ENCODE peak calls at places on chromosomes 11 and 22, in five cellular contexts. One of them, this sample, is unnamed.

GRCh38 chr11:122659676-122660571 is 4.4 kb downstream of the UBASH3B start:
- DNase-seq in BJ: no peak
- DNase-seq in K562: no peak
- DNase-seq in heart right ventricle: no peak
- DNase-seq in neural crest cell: no peak
- DNase-seq in this sample: no peak

GRCh38 chr11:119488256-119488995 is 65.5 kb upstream of the THY1 start:
- DNase-seq in K562: no peak
- DNase-seq in neural crest cell: no peak
- DNase-seq in BJ: no peak
- DNase-seq in heart right ventricle: no peak
- DNase-seq in this sample: no peak

GRCh38 chr22:48278620-48279464 is 1516.4 kb downstream of the TBC1D22A start:
- DNase-seq in BJ: no peak
- DNase-seq in heart right ventricle: no peak
- DNase-seq in K562: no peak
- DNase-seq in neural crest cell: no peak
- DNase-seq in this sample: no peak

GRCh38 chr22:50129121-50129734 is 39.4 kb downstream of the MOV10L1 start:
- DNase-seq in BJ: no peak
- DNase-seq in neural crest cell: no peak
- DNase-seq in K562: no peak
- DNase-seq in heart right ventricle: no peak
- DNase-seq in this sample: peak; percentile 46

GRCh38 chr11:121071456-121072236 is 29.4 kb upstream of the TECTA start:
- DNase-seq in BJ: no peak
- DNase-seq in heart right ventricle: no peak
- DNase-seq in neural crest cell: peak; percentile 22
- DNase-seq in K562: peak; percentile 5
- DNase-seq in this sample: no peak

GRCh38 chr11:78605296-78605695 is 30.6 kb upstream of the NARS2 start:
- DNase-seq in heart right ventricle: no peak
- DNase-seq in neural crest cell: no peak
- DNase-seq in K562: no peak
- DNase-seq in BJ: peak; percentile 34
- DNase-seq in this sample: no peak

GRCh38 chr22:22745225-22746060 is 101.0 kb downstream of the GGTLC2 start:
- DNase-seq in neural crest cell: peak; percentile 39
- DNase-seq in heart right ventricle: no peak
- DNase-seq in K562: peak; percentile 82
- DNase-seq in BJ: no peak
- DNase-seq in this sample: no peak

GRCh38 chr11:79440451-79441158 is at the start of gene TENM4:
- DNase-seq in neural crest cell: peak; percentile 65
- DNase-seq in K562: no peak
- DNase-seq in BJ: no peak
- DNase-seq in heart right ventricle: peak; percentile 59
- DNase-seq in this sample: peak; percentile 43

GRCh38 chr11:62577046-62577708 is 3.5 kb upstream of the EEF1G start:
- DNase-seq in K562: no peak
- DNase-seq in neural crest cell: no peak
- DNase-seq in heart right ventricle: no peak
- DNase-seq in BJ: no peak
- DNase-seq in this sample: no peak

GRCh38 chr11:66409226-66409625 is 11.6 kb upstream of the NPAS4 start:
- DNase-seq in heart right ventricle: no peak
- DNase-seq in BJ: no peak
- DNase-seq in neural crest cell: no peak
- DNase-seq in K562: no peak
- DNase-seq in this sample: no peak

GRCh38 chr22:50202130-50202671 is 1.4 kb downstream of the SELENOO start:
- DNase-seq in heart right ventricle: no peak
- DNase-seq in BJ: no peak
- DNase-seq in K562: no peak
- DNase-seq in neural crest cell: no peak
- DNase-seq in this sample: no peak

GRCh38 chr22:46070215-46070721 is 80.1 kb upstream of the PPARA start:
- DNase-seq in BJ: no peak
- DNase-seq in neural crest cell: no peak
- DNase-seq in K562: no peak
- DNase-seq in heart right ventricle: peak; percentile 90
- DNase-seq in this sample: no peak

GRCh38 chr11:18594999-18595749 is 4.4 kb upstream of the MISFA start:
- DNase-seq in heart right ventricle: no peak
- DNase-seq in BJ: peak; percentile 67
- DNase-seq in K562: no peak
- DNase-seq in neural crest cell: no peak
- DNase-seq in this sample: peak; percentile 28

GRCh38 chr11:76553554-76554476 is 109.0 kb downstream of the EMSY start:
- DNase-seq in BJ: no peak
- DNase-seq in heart right ventricle: no peak
- DNase-seq in K562: no peak
- DNase-seq in neural crest cell: no peak
- DNase-seq in this sample: no peak

GRCh38 chr22:33957086-33957485 is 36.8 kb upstream of the LARGE1 start:
- DNase-seq in heart right ventricle: no peak
- DNase-seq in K562: no peak
- DNase-seq in BJ: no peak
- DNase-seq in neural crest cell: no peak
- DNase-seq in this sample: no peak

GRCh38 chr22:35313311-35314121 is 13.8 kb downstream of the TOM1 start:
- DNase-seq in K562: no peak
- DNase-seq in BJ: peak; percentile 69
- DNase-seq in neural crest cell: no peak
- DNase-seq in heart right ventricle: peak; percentile 50
- DNase-seq in this sample: peak; percentile 42

GRCh38 chr11:14336507-14337503 is 22.2 kb downstream of the RRAS2 start:
- DNase-seq in heart right ventricle: no peak
- DNase-seq in K562: peak; percentile 29
- DNase-seq in neural crest cell: no peak
- DNase-seq in BJ: peak; percentile 49
- DNase-seq in this sample: peak; percentile 38

GRCh38 chr11:117121176-117121575 is 22.9 kb upstream of the PAFAH1B2 start:
- DNase-seq in neural crest cell: no peak
- DNase-seq in heart right ventricle: no peak
- DNase-seq in BJ: no peak
- DNase-seq in K562: no peak
- DNase-seq in this sample: no peak

GRCh38 chr11:68632802-68633201 is 51.5 kb upstream of the GAL start:
- DNase-seq in neural crest cell: peak; percentile 36
- DNase-seq in heart right ventricle: no peak
- DNase-seq in BJ: no peak
- DNase-seq in K562: peak; percentile 64
- DNase-seq in this sample: peak; percentile 4
- TF ChIP-seq CTCF in neural crest cell: peak; percentile 72
- TF ChIP-seq CTCF in heart right ventricle: peak; percentile 46
- TF ChIP-seq CTCF in BJ: peak; percentile 57
- TF ChIP-seq CTCF in K562: peak; percentile 89
- TF ChIP-seq CTCF in this sample: peak; percentile 43

GRCh38 chr11:92848578-92848977 is 120.9 kb upstream of the MTNR1B start:
- DNase-seq in BJ: no peak
- DNase-seq in heart right ventricle: no peak
- DNase-seq in neural crest cell: no peak
- DNase-seq in K562: no peak
- DNase-seq in this sample: no peak
- TF ChIP-seq CTCF in BJ: no peak
- TF ChIP-seq CTCF in heart right ventricle: no peak
- TF ChIP-seq CTCF in neural crest cell: no peak
- TF ChIP-seq CTCF in K562: no peak
- TF ChIP-seq CTCF in this sample: no peak

GRCh38 chr11:35511666-35512065 is 13.8 kb downstream of the PAMR1 start:
- DNase-seq in K562: no peak
- DNase-seq in neural crest cell: no peak
- DNase-seq in heart right ventricle: no peak
- DNase-seq in BJ: peak; percentile 70
- DNase-seq in this sample: no peak

DNA sequence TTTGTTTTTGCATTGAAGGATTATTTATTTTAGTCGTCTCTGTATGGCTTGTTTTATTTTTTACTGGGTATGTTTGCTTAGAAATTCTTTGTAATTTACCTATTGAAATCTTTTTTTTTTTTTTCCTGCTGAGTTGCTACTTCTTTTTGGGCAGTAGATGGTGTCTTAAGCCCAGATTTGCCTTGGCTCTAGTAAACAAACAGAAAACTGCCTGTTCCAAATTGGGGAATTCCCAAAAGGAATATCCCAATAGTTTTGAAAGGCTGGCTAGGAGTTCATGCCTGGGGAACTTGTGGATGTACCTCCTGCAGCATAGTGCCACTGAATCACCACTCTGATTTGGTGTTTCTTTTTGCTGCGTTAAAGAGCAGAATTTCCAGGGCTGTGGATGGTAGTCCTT is 17.7 kb downstream of the PAMR1 start:
- DNase-seq in neural crest cell: no peak
- DNase-seq in heart right ventricle: no peak
- DNase-seq in K562: no peak
- DNase-seq in BJ: no peak
- DNase-seq in this sample: no peak
- TF ChIP-seq CTCF in neural crest cell: no peak
- TF ChIP-seq CTCF in heart right ventricle: no peak
- TF ChIP-seq CTCF in K562: no peak
- TF ChIP-seq CTCF in BJ: no peak
- TF ChIP-seq CTCF in this sample: no peak

DNA sequence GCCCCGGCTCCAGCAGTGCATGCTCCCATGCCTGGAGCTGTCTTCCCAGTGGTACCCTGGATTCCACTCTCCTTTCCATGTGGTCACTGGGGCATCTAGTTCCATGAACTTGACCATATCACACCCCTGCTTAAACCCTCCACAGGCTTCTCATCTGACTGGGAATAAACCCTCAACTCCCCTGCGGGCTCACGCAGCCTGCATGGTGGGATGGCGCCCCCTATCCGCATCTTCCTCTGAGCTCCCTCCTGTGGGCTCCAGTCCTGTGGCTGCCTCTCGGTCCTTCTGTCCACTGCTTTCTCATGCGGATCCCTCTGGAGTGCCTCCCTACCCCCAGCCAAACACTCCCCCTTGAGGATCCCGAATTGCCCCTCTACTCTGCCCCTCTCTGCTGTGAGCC is 41.4 kb upstream of the TTLL12 start:
- DNase-seq in heart right ventricle: peak; percentile 35
- DNase-seq in BJ: no peak
- DNase-seq in neural crest cell: peak; percentile 65
- DNase-seq in K562: peak; percentile 69
- DNase-seq in this sample: no peak
- TF ChIP-seq CTCF in heart right ventricle: peak; percentile 37
- TF ChIP-seq CTCF in BJ: peak; percentile 40
- TF ChIP-seq CTCF in neural crest cell: peak; percentile 47
- TF ChIP-seq CTCF in K562: peak; percentile 86
- TF ChIP-seq CTCF in this sample: peak; percentile 29

DNA sequence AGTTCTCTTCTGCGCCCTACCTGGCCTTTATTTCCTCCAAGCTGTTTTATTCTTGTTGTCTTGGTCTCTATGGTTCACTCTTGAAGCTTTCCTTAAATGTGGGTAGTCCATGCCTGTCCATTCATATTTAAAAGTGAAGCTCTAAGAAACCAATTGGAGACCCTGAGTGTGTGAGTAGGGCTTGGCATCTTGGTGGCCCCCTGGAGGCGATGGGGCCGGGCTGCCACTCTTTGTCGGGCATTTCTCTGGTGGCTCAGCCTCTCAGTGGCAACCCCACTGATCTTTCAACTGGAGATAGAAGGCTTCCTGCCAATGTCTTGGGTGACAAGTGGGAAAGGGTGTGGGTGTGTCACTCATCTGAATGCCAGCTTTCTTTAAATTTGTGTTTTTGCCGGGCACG is 9.1 kb downstream of the TRPT1 start:
- DNase-seq in heart right ventricle: no peak
- DNase-seq in BJ: no peak
- DNase-seq in neural crest cell: no peak
- DNase-seq in K562: no peak
- DNase-seq in this sample: no peak
- TF ChIP-seq CTCF in heart right ventricle: no peak
- TF ChIP-seq CTCF in BJ: no peak
- TF ChIP-seq CTCF in neural crest cell: no peak
- TF ChIP-seq CTCF in K562: no peak
- TF ChIP-seq CTCF in this sample: no peak

DNA sequence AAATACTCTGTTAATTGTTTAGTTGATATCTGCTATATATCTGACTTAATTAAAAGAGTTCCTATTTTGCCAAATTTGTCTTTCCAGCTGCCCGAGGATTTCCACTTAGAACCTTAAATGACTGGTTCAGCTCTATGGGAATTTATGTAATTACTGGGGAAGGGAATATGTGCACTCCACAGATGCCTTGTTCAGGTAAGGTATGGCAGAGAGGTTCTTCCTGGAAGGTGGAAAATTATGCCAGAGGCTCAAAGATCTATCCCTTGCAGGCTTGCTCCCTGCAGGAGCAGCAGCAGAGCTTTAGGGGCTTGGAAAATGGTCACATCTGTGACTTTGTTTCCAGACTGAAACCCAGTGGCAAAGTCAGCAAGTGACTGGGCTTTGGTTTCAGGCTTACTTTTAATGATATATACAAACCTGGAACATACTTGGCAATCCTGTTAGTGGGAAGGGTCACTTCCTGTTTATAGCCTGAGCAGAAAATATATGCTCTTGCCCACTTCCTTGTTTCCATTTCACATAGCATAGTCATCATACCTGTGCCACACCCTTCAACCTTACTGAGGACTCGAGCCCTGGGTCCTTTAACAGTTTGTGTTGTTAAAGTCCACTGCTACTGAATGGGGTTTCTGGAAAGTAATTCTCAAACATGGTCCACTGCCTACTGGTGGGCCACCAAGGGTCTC is 23.7 kb downstream of the WBP2NL start:
- DNase-seq in neural crest cell: no peak
- DNase-seq in heart right ventricle: no peak
- DNase-seq in K562: peak; percentile 8
- DNase-seq in BJ: no peak
- DNase-seq in this sample: no peak
- TF ChIP-seq CTCF in neural crest cell: no peak
- TF ChIP-seq CTCF in heart right ventricle: no peak
- TF ChIP-seq CTCF in K562: no peak
- TF ChIP-seq CTCF in BJ: no peak
- TF ChIP-seq CTCF in this sample: no peak

DNA sequence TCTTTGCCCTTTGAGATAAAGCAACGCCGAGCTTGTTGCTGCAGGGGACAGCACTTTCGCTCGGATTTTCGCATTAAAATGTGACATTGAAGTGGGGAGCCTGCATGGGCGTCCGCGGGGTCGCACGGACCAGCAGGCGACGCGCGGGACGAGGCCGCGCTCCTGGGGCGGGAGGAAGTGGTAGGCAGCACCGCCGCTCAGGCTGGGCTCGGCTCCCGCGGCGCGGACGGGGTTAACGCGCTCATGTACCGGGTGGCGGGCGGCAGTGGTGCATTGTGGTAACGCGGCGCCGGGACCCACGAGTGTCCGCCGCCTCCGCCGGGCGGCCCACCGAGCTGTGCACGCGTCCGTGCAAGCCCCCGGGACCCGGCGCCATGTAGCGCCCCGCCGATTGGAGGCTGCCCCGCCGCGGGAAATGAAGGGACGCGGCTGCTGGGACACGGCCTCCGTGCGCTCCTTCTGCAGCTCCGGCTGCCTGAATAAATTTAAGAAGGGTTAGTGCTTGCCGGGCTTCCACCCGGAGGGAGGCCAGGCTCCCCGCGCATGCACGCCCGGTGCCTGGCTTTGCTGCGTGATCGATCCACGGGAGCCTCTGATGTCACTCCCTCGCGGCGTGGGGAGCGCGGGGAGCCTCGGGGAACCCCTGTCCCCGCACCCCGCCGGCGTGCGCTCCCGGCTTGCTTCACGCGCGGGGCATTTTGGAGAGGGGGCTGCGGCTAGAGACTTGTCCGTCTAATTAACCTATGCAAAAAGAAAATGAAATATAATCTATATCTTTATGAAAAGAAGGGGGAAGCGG is 127.7 kb downstream of the OSBP2 start:
- DNase-seq in K562: no peak
- DNase-seq in BJ: no peak
- DNase-seq in neural crest cell: peak; percentile 16
- DNase-seq in heart right ventricle: no peak
- DNase-seq in this sample: no peak
- TF ChIP-seq CTCF in K562: no peak
- TF ChIP-seq CTCF in BJ: no peak
- TF ChIP-seq CTCF in neural crest cell: peak; percentile 37
- TF ChIP-seq CTCF in heart right ventricle: no peak
- TF ChIP-seq CTCF in this sample: no peak